ENCODE peak calls at places on chromosome 15, in five cellular contexts. J is K562, K is GM12878, S is SK-N-SH, B is HCT116. P is an unnamed sample.

GRCh38 chr15:74843891-74844299 is 939 bp upstream of the ULK3 start:
- DNase-seq in J (peak), K (no peak), S (peak), B (no peak), P (no peak)

GRCh38 chr15:92796163-92796611 is 103.9 kb upstream of the CHD2 start:
- DNase-seq in J (no peak), K (no peak), S (no peak), B (no peak), P (no peak)

GRCh38 chr15:90037510-90037860 is 36.4 kb downstream of the ZNF710 start:
- DNase-seq in J (no peak), K (no peak), S (no peak), B (no peak), P (no peak)

GRCh38 chr15:98903377-98904018 is 104.1 kb downstream of the PGPEP1L start:
- DNase-seq in J (no peak), K (no peak), S (no peak), B (no peak), P (no peak)

GRCh38 chr15:74511583-74511982 is 29.4 kb upstream of the ARID3B start:
- DNase-seq in J (no peak), K (no peak), S (no peak), B (no peak), P (no peak)

GRCh38 chr15:99442268-99442897 is 123.4 kb upstream of the MEF2A start:
- DNase-seq in J (no peak), K (no peak), S (peak), B (peak), P (peak)

GRCh38 chr15:50415752-50416404 is 8.3 kb upstream of the USP8 start:
- DNase-seq in J (peak), K (no peak), S (no peak), B (peak), P (no peak)

GRCh38 chr15:55661431-55661830 is 73.3 kb upstream of the PYGO1 start:
- DNase-seq in J (no peak), K (no peak), S (no peak), B (no peak), P (no peak)

GRCh38 chr15:45645026-45645980 is 10.5 kb downstream of the SQOR start:
- DNase-seq in J (no peak), K (no peak), S (no peak), B (no peak), P (no peak)

GRCh38 chr15:68442041-68442440 is 10.1 kb upstream of the ITGA11 start:
- DNase-seq in J (no peak), K (no peak), S (no peak), B (no peak), P (no peak)

GRCh38 chr15:101048191-101049011 is 129.2 kb downstream of the LRRK1 start:
- DNase-seq in J (no peak), K (no peak), S (peak), B (no peak), P (no peak)

GRCh38 chr15:25707656-25708365 is 155.3 kb downstream of the ATP10A start:
- DNase-seq in J (no peak), K (no peak), S (no peak), B (no peak), P (no peak)

GRCh38 chr15:74345051-74345450 is 22.4 kb downstream of the CYP11A1 start:
- DNase-seq in J (no peak), K (no peak), S (no peak), B (no peak), P (no peak)

GRCh38 chr15:73571346-73571745 is 61.8 kb downstream of the NPTN start:
- DNase-seq in J (no peak), K (no peak), S (no peak), B (no peak), P (no peak)

GRCh38 chr15:66041276-66041675 is 172.0 kb downstream of the RAB11A start:
- DNase-seq in J (no peak), K (no peak), S (no peak), B (no peak), P (no peak)

GRCh38 chr15:37054336-37054735 is 46.0 kb downstream of the MEIS2 start:
- DNase-seq in J (no peak), K (no peak), S (no peak), B (no peak), P (no peak)

GRCh38 chr15:49815937-49816336 is 195.1 kb downstream of the DTWD1 start:
- DNase-seq in J (no peak), K (peak), S (no peak), B (no peak), P (no peak)

GRCh38 chr15:35444557-35445204 is 101.3 kb downstream of the DPH6 start:
- DNase-seq in J (peak), K (peak), S (peak), B (peak), P (peak)

GRCh38 chr15:34001536-34001935 is 33.2 kb downstream of the CHRM5 start:
- DNase-seq in J (no peak), K (no peak), S (no peak), B (no peak), P (no peak)

GRCh38 chr15:25762015-25762662 is 101.0 kb downstream of the ATP10A start:
- DNase-seq in J (no peak), K (no peak), S (no peak), B (no peak), P (no peak)

GRCh38 chr15:31328425-31328998 is 1.9 kb downstream of the KLF13 start:
- DNase-seq in J (peak), K (no peak), S (peak), B (no peak), P (no peak)

GRCh38 chr15:22883196-22883595 is 44.7 kb downstream of the NIPA2 start:
- DNase-seq in J (no peak), K (no peak), S (no peak), B (no peak), P (no peak)

GRCh38 chr15:70275461-70276138 is 177.9 kb upstream of the TLE3 start:
- DNase-seq in J (no peak), K (no peak), S (no peak), B (no peak), P (no peak)

GRCh38 chr15:77573826-77574225 is 58.9 kb downstream of the LINGO1 start:
- DNase-seq in J (no peak), K (no peak), S (no peak), B (no peak), P (no peak)

GRCh38 chr15:32802296-32802936 is 84.6 kb downstream of the GREM1 start:
- DNase-seq in J (no peak), K (no peak), S (no peak), B (no peak), P (no peak)

GRCh38 chr15:89143503-89144162 is 55.4 kb downstream of the ABHD2 start:
- DNase-seq in J (no peak), K (peak), S (peak), B (no peak), P (no peak)

GRCh38 chr15:78763796-78764241 is 47.4 kb downstream of the ADAMTS7 start:
- DNase-seq in J (no peak), K (no peak), S (no peak), B (no peak), P (no peak)

GRCh38 chr15:67762610-67763368 is 62.5 kb upstream of the SKOR1 start:
- DNase-seq in J (no peak), K (peak), S (no peak), B (no peak), P (no peak)

GRCh38 chr15:60583194-60583593 is 104.3 kb upstream of the ICE2 start:
- DNase-seq in J (no peak), K (no peak), S (no peak), B (no peak), P (no peak)

GRCh38 chr15:65981837-65982696 is 112.8 kb downstream of the RAB11A start:
- DNase-seq in J (peak), K (no peak), S (peak), B (peak), P (no peak)

GRCh38 chr15:66947471-66947870 is 117.9 kb upstream of the SMAD3 start:
- DNase-seq in J (no peak), K (no peak), S (no peak), B (no peak), P (no peak)

GRCh38 chr15:49471733-49472132 is 48.7 kb downstream of the FGF7 start:
- DNase-seq in J (no peak), K (peak), S (no peak), B (no peak), P (no peak)

GRCh38 chr15:91849180-91849579 is 4.3 kb upstream of the SLCO3A1 start:
- DNase-seq in J (no peak), K (no peak), S (no peak), B (no peak), P (no peak)

GRCh38 chr15:67923647-67923971 is 83.8 kb upstream of the RNU6-1 start:
- DNase-seq in J (no peak), K (no peak), S (no peak), B (no peak), P (no peak)

DNA sequence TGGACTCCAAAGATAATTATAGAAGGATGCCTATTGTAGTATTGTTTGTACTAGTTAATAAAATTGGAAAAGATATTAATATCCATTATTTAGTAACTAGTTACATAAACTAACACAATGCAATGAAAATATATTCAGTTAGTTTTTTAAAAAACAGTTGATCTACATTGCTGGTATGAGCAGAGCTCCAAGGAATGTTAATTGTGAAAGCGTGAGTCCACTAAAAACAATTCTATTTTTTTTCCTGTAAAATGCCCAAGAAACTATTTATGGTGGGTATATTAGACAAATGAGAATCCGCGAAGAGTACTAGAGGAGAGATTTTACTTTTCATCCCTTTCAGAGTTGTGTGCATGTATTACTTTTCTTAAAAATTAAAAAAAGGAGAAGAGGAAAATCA is 104.3 kb downstream of the MCTP2 start:
- DNase-seq in J (no peak), K (no peak), S (no peak), B (no peak), P (no peak)
- TF ChIP-seq SIN3A in J (no peak), K (no peak), S (no peak), B (no peak), P (no peak)

GRCh38 chr15:63052128-63052826 is 9.7 kb downstream of the TPM1 start:
- DNase-seq in J (no peak), K (no peak), S (no peak), B (no peak), P (no peak)
- H3K4me3 ChIP-seq in J (no peak), K (no peak), S (peak), B (no peak), P (no peak)

GRCh38 chr15:85482896-85483295 is 102.5 kb downstream of the AKAP13 start:
- DNase-seq in J (no peak), K (no peak), S (no peak), B (no peak), P (no peak)
- TF ChIP-seq REST in J (no peak), K (no peak), S (no peak), B (no peak), P (no peak)

GRCh38 chr15:82852906-82853635 is 43.6 kb downstream of the WHAMM start:
- DNase-seq in J (no peak), K (no peak), S (no peak), B (no peak), P (no peak)
- TF ChIP-seq SIN3A in J (no peak), K (no peak), S (no peak), B (no peak), P (no peak)

DNA sequence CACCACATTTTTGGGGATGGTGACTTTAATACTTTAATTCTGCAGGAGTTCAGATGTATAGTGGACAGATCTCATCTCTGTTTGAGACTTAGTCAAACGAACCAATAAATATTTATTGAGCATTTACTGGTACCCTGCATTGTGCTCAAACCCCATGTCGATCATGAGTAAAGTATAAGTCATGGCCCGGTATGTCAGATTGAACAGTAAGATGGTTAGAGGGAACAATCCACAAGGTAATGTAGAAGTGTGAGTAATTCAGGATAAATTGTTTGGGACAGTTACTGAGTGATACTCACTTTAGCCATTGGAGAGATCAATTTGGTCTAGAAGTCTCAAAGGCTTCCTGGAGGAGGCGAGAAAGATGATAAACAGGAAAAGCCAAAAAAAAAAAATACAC is 265.5 kb upstream of the C2CD4B start:
- DNase-seq in J (no peak), K (no peak), S (no peak), B (no peak), P (no peak)
- H3K4me3 ChIP-seq in J (no peak), K (no peak), S (no peak), B (no peak), P (no peak)

GRCh38 chr15:29081781-29082180 is 187.8 kb downstream of the NSMCE3 start:
- DNase-seq in J (no peak), K (no peak), S (no peak), B (no peak), P (no peak)
- TF ChIP-seq REST in J (no peak), K (no peak), S (no peak), B (no peak), P (no peak)